ENCODE peak calls at places on chromosome 10, in seven cellular contexts. I is tibial nerve; L is T-cell; Q is iris pigment epithelial cell; X is substantia nigra; T is H9; Z is activated naive CD4-positive, alpha-beta T cell. A is an unnamed sample.

GRCh38 chr10:33657154-33657900 is 322.9 kb upstream of the NRP1 start:
- DNase-seq in I (no peak), L (no peak), Q (peak), X (no peak), T (no peak), Z (no peak), A (no peak)

GRCh38 chr10:25191162-25191895 is 16.5 kb downstream of the GPR158 start:
- DNase-seq in I (no peak), L (no peak), Q (no peak), X (no peak), T (no peak), Z (no peak), A (no peak)

GRCh38 chr10:35382096-35382495 is 45.8 kb downstream of the CCNY start:
- DNase-seq in I (no peak), L (no peak), Q (no peak), X (no peak), T (no peak), Z (no peak), A (no peak)

GRCh38 chr10:58048936-58049335 is 218.8 kb downstream of the IPMK start:
- DNase-seq in I (no peak), L (no peak), Q (no peak), X (no peak), T (no peak), Z (no peak), A (no peak)

GRCh38 chr10:124339119-124339807 is 79.5 kb downstream of the OAT start:
- DNase-seq in I (no peak), L (no peak), Q (no peak), X (no peak), T (peak), Z (no peak), A (no peak)

GRCh38 chr10:95833038-95833673 is 74.6 kb upstream of the CC2D2B start:
- DNase-seq in I (no peak), L (no peak), Q (no peak), X (no peak), T (no peak), Z (no peak), A (no peak)

GRCh38 chr10:26700884-26701630 is 3.6 kb downstream of the PDSS1 start:
- DNase-seq in I (no peak), L (no peak), Q (no peak), X (no peak), T (no peak), Z (no peak), A (no peak)

GRCh38 chr10:58892039-58892665 is 284.3 kb upstream of the PHYHIPL start:
- DNase-seq in I (peak), L (no peak), Q (no peak), X (no peak), T (no peak), Z (no peak), A (no peak)

GRCh38 chr10:59907918-59908807 is 1.8 kb upstream of the CCDC6 start:
- DNase-seq in I (peak), L (no peak), Q (peak), X (peak), T (peak), Z (peak), A (peak)

GRCh38 chr10:77637474-77637985 is at the start of gene KCNMA1:
- DNase-seq in I (no peak), L (no peak), Q (peak), X (no peak), T (peak), Z (no peak), A (no peak)

GRCh38 chr10:5568984-5569383 is 44.2 kb downstream of the CALML3 start:
- DNase-seq in I (no peak), L (no peak), Q (no peak), X (no peak), T (no peak), Z (no peak), A (no peak)

A was measured in effector CD4-positive, alpha-beta T cell.